ENCODE peak calls at places on chromosomes 16 and 17, in five cellular contexts. One of them, this sample, is unnamed.
A peak's percentile ranks its signal among the peaks of the same experiment; 100 is the strongest.

GRCh38 chr17:50256826-50257573 is 17.3 kb upstream of the TMEM92 start:
- DNase-seq in mesendoderm: no peak
- DNase-seq in T-helper 1 cell: no peak
- DNase-seq in GM23338: no peak
- DNase-seq in stimulated activated naive B cell treated with anti-CD40 and anti-IgM and Interleukin-4, amounts not matched to agents 10 μg/mL and 1 μg/mL and 100 μg/mL, for 72 hours: no peak
- DNase-seq in this sample: no peak

GRCh38 chr17:60496051-60496450 is 30.0 kb downstream of the APPBP2 start:
- DNase-seq in stimulated activated naive B cell treated with anti-CD40 and anti-IgM and Interleukin-4, amounts not matched to agents 10 μg/mL and 1 μg/mL and 100 μg/mL, for 72 hours: no peak
- DNase-seq in T-helper 1 cell: no peak
- DNase-seq in GM23338: no peak
- DNase-seq in mesendoderm: no peak
- DNase-seq in this sample: no peak

GRCh38 chr17:9402590-9403199 is 172.9 kb downstream of the STX8 start:
- DNase-seq in T-helper 1 cell: no peak
- DNase-seq in GM23338: peak; percentile 83
- DNase-seq in mesendoderm: peak; percentile 77
- DNase-seq in stimulated activated naive B cell treated with anti-CD40 and anti-IgM and Interleukin-4, amounts not matched to agents 10 μg/mL and 1 μg/mL and 100 μg/mL, for 72 hours: no peak
- DNase-seq in this sample: peak; percentile 75

GRCh38 chr17:74449306-74449705 is 17.1 kb upstream of the CD300A start:
- DNase-seq in mesendoderm: no peak
- DNase-seq in stimulated activated naive B cell treated with anti-CD40 and anti-IgM and Interleukin-4, amounts not matched to agents 10 μg/mL and 1 μg/mL and 100 μg/mL, for 72 hours: no peak
- DNase-seq in GM23338: no peak
- DNase-seq in T-helper 1 cell: no peak
- DNase-seq in this sample: no peak

GRCh38 chr16:72467157-72467759 is 295.3 kb upstream of the PMFBP1 start:
- DNase-seq in T-helper 1 cell: no peak
- DNase-seq in mesendoderm: peak; percentile 81
- DNase-seq in GM23338: peak; percentile 81
- DNase-seq in stimulated activated naive B cell treated with anti-CD40 and anti-IgM and Interleukin-4, amounts not matched to agents 10 μg/mL and 1 μg/mL and 100 μg/mL, for 72 hours: peak; percentile 9
- DNase-seq in this sample: peak; percentile 57

GRCh38 chr17:35241520-35241919 is 1.4 kb upstream of the SLFN5 start:
- DNase-seq in T-helper 1 cell: no peak
- DNase-seq in GM23338: peak; percentile 15
- DNase-seq in mesendoderm: peak; percentile 10
- DNase-seq in stimulated activated naive B cell treated with anti-CD40 and anti-IgM and Interleukin-4, amounts not matched to agents 10 μg/mL and 1 μg/mL and 100 μg/mL, for 72 hours: no peak
- DNase-seq in this sample: no peak

GRCh38 chr17:2266045-2266864 is 37.3 kb downstream of the SMG6 start:
- DNase-seq in mesendoderm: no peak
- DNase-seq in stimulated activated naive B cell treated with anti-CD40 and anti-IgM and Interleukin-4, amounts not matched to agents 10 μg/mL and 1 μg/mL and 100 μg/mL, for 72 hours: peak; percentile 67
- DNase-seq in GM23338: no peak
- DNase-seq in T-helper 1 cell: peak; percentile 75
- DNase-seq in this sample: no peak

GRCh38 chr17:44556854-44557606 is at the start of gene FZD2:
- DNase-seq in GM23338: peak; percentile 98
- DNase-seq in T-helper 1 cell: no peak
- DNase-seq in stimulated activated naive B cell treated with anti-CD40 and anti-IgM and Interleukin-4, amounts not matched to agents 10 μg/mL and 1 μg/mL and 100 μg/mL, for 72 hours: peak; percentile 67
- DNase-seq in mesendoderm: peak; percentile 97
- DNase-seq in this sample: peak; percentile 99

GRCh38 chr17:81231121-81231645 is 7.7 kb downstream of the TEPSIN start:
- DNase-seq in GM23338: no peak
- DNase-seq in T-helper 1 cell: no peak
- DNase-seq in mesendoderm: no peak
- DNase-seq in stimulated activated naive B cell treated with anti-CD40 and anti-IgM and Interleukin-4, amounts not matched to agents 10 μg/mL and 1 μg/mL and 100 μg/mL, for 72 hours: no peak
- DNase-seq in this sample: no peak

This sample was measured in NCI-H82.